ENCODE peak calls at places on chromosome 2, in eight cellular contexts. G, K, P, X, O, N, V and M are unnamed samples.

GRCh38 chr2:27010139-27010538 is 22.6 kb upstream of the TMEM214 start:
- DNase-seq in V (no peak), G (no peak), O (no peak), X (no peak), K (no peak), N (no peak), P (no peak), M (no peak)

GRCh38 chr2:26683583-26683982 is 8.9 kb upstream of the KCNK3 start:
- DNase-seq in P (no peak), V (peak), G (no peak), X (no peak), K (no peak), N (no peak), O (no peak), M (no peak)

GRCh38 chr2:216024779-216025178 is 11.4 kb upstream of the MREG start:
- DNase-seq in G (no peak), K (no peak), V (no peak), X (no peak), P (no peak), N (no peak), O (no peak), M (no peak)

GRCh38 chr2:174495365-174496012 is 8.7 kb upstream of the GPR155 start:
- DNase-seq in O (no peak), V (no peak), X (no peak), N (no peak), G (peak), K (no peak), P (no peak), M (no peak)

GRCh38 chr2:57908736-57909161 is 137.9 kb upstream of the VRK2 start:
- DNase-seq in O (no peak), X (no peak), N (no peak), P (no peak), V (no peak), G (no peak), K (no peak), M (no peak)

GRCh38 chr2:70703900-70704549 is 64.0 kb downstream of the ADD2 start:
- DNase-seq in X (no peak), O (peak), P (no peak), G (peak), V (no peak), N (no peak), K (no peak), M (no peak)

GRCh38 chr2:83081835-83082522 is 1377.1 kb downstream of the SUCLG1 start:
- DNase-seq in N (peak), G (peak), P (peak), K (no peak), V (no peak), O (peak), X (no peak), M (peak)

GRCh38 chr2:206260427-206261012 is 13.9 kb upstream of the ZDBF2 start:
- DNase-seq in G (peak), O (peak), N (peak), P (no peak), K (no peak), V (no peak), X (no peak), M (peak)

GRCh38 chr2:85978883-85979780 is 90.3 kb upstream of the ST3GAL5 start:
- DNase-seq in V (no peak), G (no peak), P (no peak), N (no peak), K (no peak), O (peak), X (no peak), M (no peak)

GRCh38 chr2:54464334-54464733 is 8.2 kb downstream of the SPTBN1 start:
- DNase-seq in P (no peak), X (no peak), N (no peak), K (no peak), V (no peak), O (no peak), G (no peak), M (no peak)

GRCh38 chr2:218285604-218286003 is 6.7 kb downstream of the TMBIM1 start:
- DNase-seq in P (peak), K (no peak), X (no peak), V (peak), N (no peak), O (peak), G (no peak), M (peak)

GRCh38 chr2:238925281-238925680 is 77.4 kb downstream of the TWIST2 start:
- DNase-seq in V (peak), O (no peak), G (no peak), P (no peak), N (no peak), X (no peak), K (no peak), M (no peak)

GRCh38 chr2:203826704-203827103 is 40.9 kb upstream of the CTLA4 start:
- DNase-seq in G (no peak), K (no peak), O (no peak), N (no peak), V (no peak), X (no peak), P (no peak), M (peak)

GRCh38 chr2:232368311-232368731 is 10.2 kb upstream of the ALPP start:
- DNase-seq in G (no peak), X (no peak), O (no peak), K (no peak), V (peak), P (no peak), N (no peak), M (no peak)